ENCODE peak calls at places on chromosomes 7 and 10, in nine cellular contexts. F, V, H, K, X, D, Q, Y and R are unnamed samples.

GRCh38 chr10:13955426-13955825 is 368.7 kb downstream of the PRPF18 start:
- DNase-seq in F (no peak), V (no peak), H (no peak), K (no peak), X (no peak), D (no peak), Q (no peak), Y (no peak), R (no peak)

GRCh38 chr10:131931981-131932380 is 31.2 kb downstream of the PPP2R2D start:
- DNase-seq in F (no peak), V (no peak), H (no peak), K (no peak), X (no peak), D (no peak), Q (no peak), Y (no peak), R (no peak)

GRCh38 chr7:139797607-139798006 is 19.8 kb upstream of the HIPK2 start:
- DNase-seq in F (no peak), V (no peak), H (no peak), K (no peak), X (no peak), D (no peak), Q (no peak), Y (no peak), R (peak; percentile 26)

GRCh38 chr7:41808541-41808940 is 105.7 kb upstream of the INHBA start:
- DNase-seq in F (no peak), V (no peak), H (no peak), K (no peak), X (no peak), D (no peak), Q (no peak), Y (no peak), R (no peak)

GRCh38 chr7:154451480-154452457 is 399.6 kb downstream of the DPP6 start:
- DNase-seq in F (no peak), V (no peak), H (no peak), K (no peak), X (no peak), D (no peak), Q (no peak), Y (no peak), R (no peak)

GRCh38 chr10:74213571-74214162 is 62.6 kb downstream of the ADK start:
- DNase-seq in F (peak; percentile 62), V (no peak), H (no peak), K (no peak), X (no peak), D (peak; percentile 51), Q (peak; percentile 13), Y (peak; percentile 25), R (peak; percentile 51)

GRCh38 chr10:99740261-99740660 is 8.2 kb downstream of the CUTC start:
- DNase-seq in F (no peak), V (no peak), H (no peak), K (no peak), X (no peak), D (no peak), Q (no peak), Y (no peak), R (no peak)

GRCh38 chr7:105734233-105734632 is 142.2 kb downstream of the ATXN7L1 start:
- DNase-seq in F (no peak), V (no peak), H (no peak), K (no peak), X (no peak), D (no peak), Q (no peak), Y (no peak), R (peak; percentile 7)

GRCh38 chr10:64277536-64277935 is 756.3 kb downstream of the REEP3 start:
- DNase-seq in F (no peak), V (no peak), H (no peak), K (no peak), X (no peak), D (no peak), Q (no peak), Y (no peak), R (no peak)

GRCh38 chr7:121391686-121392085 is 4.4 kb downstream of the FAM3C start:
- DNase-seq in F (no peak), V (no peak), H (no peak), K (no peak), X (no peak), D (peak; percentile 20), Q (no peak), Y (no peak), R (no peak)

GRCh38 chr10:22245567-22245966 is 27.8 kb upstream of the EBLN1 start:
- DNase-seq in F (peak; percentile 47), V (no peak), H (no peak), K (no peak), X (no peak), D (no peak), Q (no peak), Y (no peak), R (no peak)

GRCh38 chr7:2116086-2116810 is 116.5 kb downstream of the MAD1L1 start:
- DNase-seq in F (no peak), V (no peak), H (no peak), K (no peak), X (no peak), D (no peak), Q (no peak), Y (no peak), R (peak; percentile 74)

GRCh38 chr7:134101716-134102115 is 25.4 kb upstream of the LRGUK start:
- DNase-seq in F (no peak), V (no peak), H (no peak), K (no peak), X (no peak), D (peak; percentile 15), Q (no peak), Y (no peak), R (no peak)

GRCh38 chr7:69962077-69962855 is 364.0 kb downstream of the AUTS2 start:
- DNase-seq in F (no peak), V (no peak), H (no peak), K (no peak), X (no peak), D (no peak), Q (no peak), Y (peak; percentile 64), R (no peak)

GRCh38 chr10:83603708-83604107 is 535.6 kb upstream of the GHITM start:
- DNase-seq in F (no peak), V (peak; percentile 31), H (no peak), K (peak; percentile 1), X (no peak), D (no peak), Q (no peak), Y (no peak), R (no peak)